ENCODE peak calls at places on chromosomes 7 and 10, in ten cellular contexts. W is HFFc6; Z is T-helper 2 cell; E is non-pigmented ciliary epithelial cell; Q is OCI-LY7; H is PC-9; B is NCI-H1436; Y is Ammon's horn; V is osteoblast; U is stimulated activated CD4-positive, alpha-beta T cell treated with anti-CD3 and anti-CD28 coated beads, TNF-alpha, amount 100 ng/mL, for 1 hour. L is an unnamed sample.

GRCh38 chr7:19089378-19089777 is 28.1 kb downstream of the TWIST1 start:
- DNase-seq in Q (no peak), Y (no peak), W (no peak), H (no peak), Z (no peak), V (no peak), B (no peak), E (no peak), U (no peak), L (no peak)

GRCh38 chr7:132180481-132180880 is 395.8 kb downstream of the PLXNA4 start:
- DNase-seq in Z (no peak), H (no peak), E (no peak), V (no peak), Y (no peak), W (no peak), B (no peak), Q (no peak), U (no peak), L (no peak)

GRCh38 chr7:85018498-85018897 is 168.4 kb downstream of the SEMA3D start:
- DNase-seq in Z (no peak), H (no peak), B (no peak), U (no peak), Y (no peak), E (no peak), W (no peak), V (no peak), Q (no peak), L (no peak)

GRCh38 chr7:143463556-143463955 is 14.1 kb upstream of the TAS2R41 start:
- DNase-seq in B (no peak), H (no peak), Y (peak; percentile 15), W (no peak), E (no peak), Z (no peak), U (no peak), V (no peak), Q (no peak), L (no peak)

GRCh38 chr10:32114500-32114899 is 58.3 kb upstream of the KIF5B start:
- DNase-seq in Y (no peak), H (no peak), W (no peak), Z (no peak), U (no peak), E (no peak), Q (no peak), V (no peak), B (no peak), L (no peak)

GRCh38 chr10:80459047-80459865 is 5.1 kb downstream of the TSPAN14 start:
- DNase-seq in U (no peak), E (no peak), W (peak; percentile 90), Z (peak; percentile 61), Y (no peak), V (peak; percentile 97), B (no peak), H (peak; percentile 86), Q (peak; percentile 82), L (peak; percentile 77)

GRCh38 chr10:111360260-111360925 is 283.6 kb downstream of the ADRA2A start:
- DNase-seq in Q (peak; percentile 64), W (no peak), V (no peak), H (peak; percentile 10), E (no peak), U (no peak), B (peak; percentile 42), Z (no peak), Y (peak; percentile 30), L (peak; percentile 72)

GRCh38 chr7:50792342-50793114 is 9.8 kb upstream of the GRB10 start:
- DNase-seq in V (peak; percentile 94), B (no peak), W (peak; percentile 19), E (peak; percentile 15), H (peak; percentile 40), U (no peak), Z (no peak), Q (no peak), Y (no peak), L (peak; percentile 74)

GRCh38 chr7:117645456-117646181 is 165.8 kb downstream of the CFTR start:
- DNase-seq in W (no peak), E (peak; percentile 74), U (no peak), Z (no peak), H (no peak), Q (no peak), B (no peak), Y (no peak), V (no peak), L (peak; percentile 34)

GRCh38 chr10:110843796-110844616 is 27.7 kb upstream of the PDCD4 start:
- DNase-seq in V (no peak), Q (peak; percentile 47), B (no peak), Z (no peak), E (no peak), H (no peak), U (no peak), Y (no peak), W (no peak), L (no peak)

GRCh38 chr7:99078416-99078815 is 65.5 kb downstream of the SMURF1 start:
- DNase-seq in E (no peak), Z (no peak), B (no peak), V (no peak), U (no peak), Q (no peak), W (no peak), H (no peak), Y (no peak), L (no peak)

GRCh38 chr10:121307411-121307980 is 290.7 kb downstream of the FGFR2 start:
- DNase-seq in Y (no peak), Z (no peak), B (no peak), H (no peak), E (no peak), U (no peak), V (no peak), Q (no peak), W (no peak), L (no peak)

GRCh38 chr7:108415821-108416536 is 40.3 kb downstream of the NRCAM start:
- DNase-seq in U (no peak), Z (no peak), Y (peak; percentile 79), Q (peak; percentile 58), H (peak; percentile 53), B (peak; percentile 37), E (peak; percentile 51), W (peak; percentile 33), V (peak; percentile 57), L (peak; percentile 62)

GRCh38 chr7:149261829-149262617 is at the start of gene ZNF783:
- DNase-seq in U (peak; percentile 77), W (peak; percentile 80), Y (peak; percentile 91), Z (peak; percentile 87), E (peak; percentile 34), V (peak; percentile 99), Q (peak; percentile 94), B (peak; percentile 64), H (peak; percentile 90), L (peak; percentile 87)

L was measured in SW480.